ENCODE peak calls at places on chromosomes 1 and 21, in seven cellular contexts. P, G, C, O, H, Y and V are unnamed samples.

GRCh38 chr1:113683384-113684152 is 75.7 kb downstream of the PHTF1 start:
- DNase-seq in H (no peak), P (no peak), C (no peak), G (no peak), O (no peak), Y (no peak), V (no peak)

GRCh38 chr1:19384113-19384512 is 72.0 kb downstream of the SLC66A1 start:
- DNase-seq in H (peak; percentile 46), C (no peak), G (peak; percentile 20), P (peak; percentile 45), Y (peak; percentile 64), O (no peak), V (no peak)

GRCh38 chr1:29121951-29122661 is 1.6 kb downstream of the TMEM200B start:
- DNase-seq in G (peak; percentile 19), H (peak; percentile 30), O (no peak), P (no peak), Y (peak; percentile 46), C (no peak), V (no peak)

GRCh38 chr1:150410582-150411101 is 46.7 kb downstream of the RPRD2 start:
- DNase-seq in H (no peak), G (no peak), O (no peak), P (no peak), C (no peak), Y (no peak), V (no peak)

GRCh38 chr1:214380418-214380817 is 99.5 kb downstream of the SMYD2 start:
- DNase-seq in H (no peak), P (no peak), G (peak; percentile 20), O (no peak), C (no peak), Y (no peak), V (no peak)

GRCh38 chr1:41917835-41918449 is 780 bp downstream of the HIVEP3 start:
- DNase-seq in Y (peak; percentile 59), C (no peak), G (peak; percentile 54), O (no peak), P (peak; percentile 32), H (peak; percentile 40), V (peak; percentile 30)

GRCh38 chr1:92965003-92965402 is 3.7 kb upstream of the DIPK1A start:
- DNase-seq in G (no peak), P (no peak), O (no peak), H (no peak), C (no peak), Y (no peak), V (peak; percentile 68)

GRCh38 chr1:178931843-178932551 is 61.1 kb upstream of the ANGPTL1 start:
- DNase-seq in G (no peak), O (no peak), H (no peak), P (peak; percentile 55), C (peak; percentile 98), Y (peak; percentile 83), V (no peak)

GRCh38 chr1:86429830-86430229 is 5.9 kb downstream of the CLCA2 start:
- DNase-seq in P (peak; percentile 18), C (peak; percentile 72), Y (peak; percentile 42), G (peak; percentile 94), H (no peak), O (no peak), V (no peak)

GRCh38 chr1:193730017-193730416 is 543.6 kb upstream of the B3GALT2 start:
- DNase-seq in G (no peak), Y (no peak), C (no peak), P (no peak), O (no peak), H (no peak), V (no peak)

GRCh38 chr1:239976130-239976968 is 115.3 kb upstream of the FMN2 start:
- DNase-seq in H (peak; percentile 41), O (no peak), G (peak; percentile 86), C (peak; percentile 46), Y (peak; percentile 37), P (peak; percentile 57), V (peak; percentile 4)

GRCh38 chr1:29698033-29698432 is 461.7 kb downstream of the PTPRU start:
- DNase-seq in G (peak; percentile 85), P (no peak), C (no peak), H (no peak), O (no peak), Y (no peak), V (no peak)

GRCh38 chr1:240337795-240338194 is 246.1 kb downstream of the FMN2 start:
- DNase-seq in Y (no peak), P (no peak), C (peak; percentile 38), G (no peak), O (no peak), H (no peak), V (no peak)

GRCh38 chr1:70617728-70618127 is 206.7 kb downstream of the CTH start:
- DNase-seq in G (no peak), Y (no peak), O (no peak), H (no peak), P (no peak), C (no peak), V (no peak)

GRCh38 chr1:199010492-199010891 is 371.7 kb downstream of the PTPRC start:
- DNase-seq in C (no peak), O (no peak), P (no peak), H (no peak), Y (no peak), G (no peak), V (no peak)

GRCh38 chr1:199010933-199011332 is 372.1 kb downstream of the PTPRC start:
- DNase-seq in O (no peak), G (no peak), H (no peak), P (no peak), C (no peak), Y (no peak), V (no peak)

GRCh38 chr1:199007423-199007822 is 368.6 kb downstream of the PTPRC start:
- DNase-seq in H (no peak), O (no peak), C (no peak), P (no peak), G (no peak), Y (no peak), V (no peak)

GRCh38 chr1:199009447-199009846 is 370.6 kb downstream of the PTPRC start:
- DNase-seq in C (no peak), G (no peak), H (no peak), O (no peak), Y (no peak), P (no peak), V (no peak)
- H3K4me3 ChIP-seq in C (no peak overlapping the region), G (no peak overlapping the region), H (no peak overlapping the region), O (no peak overlapping the region), Y (no peak overlapping the region), P (no peak overlapping the region), V (no peak overlapping the region)

DNA sequence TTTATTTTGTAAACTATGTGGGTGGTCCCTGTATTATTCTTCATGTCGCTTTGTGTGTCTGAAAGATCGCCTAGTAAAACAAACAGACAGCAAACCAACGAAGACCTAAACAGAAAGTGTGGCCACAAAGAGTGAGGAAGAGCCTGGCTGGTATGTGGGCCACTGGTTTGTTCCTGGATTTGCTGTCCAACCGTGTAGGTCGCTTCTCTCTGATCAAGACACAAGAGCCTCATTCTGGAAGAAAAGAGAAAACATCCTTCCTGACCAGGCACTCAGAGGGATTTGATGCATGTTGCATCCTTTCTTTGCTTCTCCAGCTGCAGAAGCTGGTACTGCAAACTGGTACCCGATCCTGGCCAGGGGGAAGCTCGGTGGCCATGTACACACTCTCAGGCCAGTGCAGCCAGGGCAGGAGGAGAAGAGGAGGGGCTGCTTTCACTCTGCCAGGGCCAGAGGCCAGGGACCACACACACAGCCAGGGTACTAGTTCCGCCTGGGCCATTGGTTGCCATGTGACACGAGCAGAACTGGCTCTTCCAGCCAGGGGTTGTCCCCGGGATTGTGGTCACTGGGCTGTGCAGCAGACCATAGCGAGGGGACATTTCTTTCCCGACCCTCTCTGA is 3.8 kb upstream of the SHISAL2A start:
- DNase-seq in O (no peak), P (no peak), Y (no peak), C (peak; percentile 27), H (no peak), G (no peak), V (no peak)
- H3K27ac ChIP-seq in O (no peak overlapping the region), P (no peak overlapping the region), Y (no peak overlapping the region), C (peak overlapping the region; percentile 4), H (no peak overlapping the region), G (no peak overlapping the region), V (no peak overlapping the region)

DNA sequence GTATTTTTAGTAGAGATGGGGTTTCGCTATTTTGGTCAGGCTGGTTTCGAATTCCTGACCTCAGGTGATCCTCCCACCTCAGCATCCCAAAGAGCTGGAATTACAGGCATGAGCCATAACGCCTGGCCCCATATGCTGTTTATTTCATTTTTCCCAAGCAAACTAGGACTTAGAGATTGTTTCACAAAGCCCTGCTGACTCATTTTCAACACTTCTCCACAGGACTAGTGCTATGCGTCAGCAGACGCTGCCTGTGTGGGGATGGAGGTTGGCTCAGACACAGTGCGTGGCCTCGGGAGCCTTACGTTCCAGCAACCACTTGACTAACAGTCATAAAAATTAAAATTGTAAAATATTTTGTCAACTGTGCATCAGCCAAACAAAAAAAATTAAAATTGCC is 22.7 kb downstream of the PKNOX1 start:
- DNase-seq in Y (peak; percentile 64), P (peak; percentile 80), C (no peak), G (no peak), H (peak; percentile 57), O (no peak), V (no peak)
- H3K9me3 ChIP-seq in Y (no peaks in the 10 kb centered on the region), P (no peaks in the 10 kb centered on the region), C (no peaks in the 10 kb centered on the region), G (peaks cover 4% of the 10 kb centered on the region), H (no peaks in the 10 kb centered on the region), O (no peaks in the 10 kb centered on the region), V (peaks cover 5% of the 10 kb centered on the region)

GRCh38 chr1:230494514-230494913 is 68.4 kb upstream of the PGBD5 start:
- DNase-seq in O (no peak), H (no peak), P (no peak), Y (no peak), C (no peak), G (no peak), V (no peak)
- H3K4me3 ChIP-seq in O (no peak overlapping the region), H (no peak overlapping the region), P (no peak overlapping the region), Y (no peak overlapping the region), C (no peak overlapping the region), G (no peak overlapping the region), V (no peak overlapping the region)